ENCODE peak calls at places on chromosomes 5 and 9, in four cellular contexts. T is H1, M is HepG2, E is HCT116. Q is an unnamed sample.

GRCh38 chr5:100694100-100694499 is 158.9 kb downstream of the FAM174A start:
- DNase-seq in T (no peak), M (no peak), E (no peak), Q (no peak)

GRCh38 chr5:58871648-58872242 is 288.9 kb downstream of the RAB3C start:
- DNase-seq in T (no peak), M (peak), E (peak), Q (peak)

GRCh38 chr5:96297867-96298266 is 135.2 kb downstream of the PCSK1 start:
- DNase-seq in T (no peak), M (peak), E (no peak), Q (no peak)

GRCh38 chr5:140175367-140176027 is 509 bp downstream of the CYSTM1 start:
- DNase-seq in T (no peak), M (peak), E (no peak), Q (peak)

GRCh38 chr9:83066771-83067170 is 3.8 kb upstream of the RASEF start:
- DNase-seq in T (no peak), M (no peak), E (no peak), Q (no peak)

GRCh38 chr5:67013719-67014118 is 182.9 kb downstream of the CD180 start:
- DNase-seq in T (no peak), M (no peak), E (no peak), Q (no peak)

GRCh38 chr5:78587775-78588291 is 60.7 kb downstream of the LHFPL2 start:
- DNase-seq in T (no peak), M (no peak), E (no peak), Q (peak)

GRCh38 chr5:147780924-147781530 is 1.5 kb downstream of the JAKMIP2 start:
- DNase-seq in T (no peak), M (no peak), E (no peak), Q (no peak)

GRCh38 chr5:154437281-154437965 is 8.4 kb upstream of the SAP30L start:
- DNase-seq in T (no peak), M (no peak), E (no peak), Q (no peak)

GRCh38 chr9:126507318-126508109 is 106.2 kb upstream of the LMX1B start:
- DNase-seq in T (no peak), M (no peak), E (no peak), Q (no peak)

GRCh38 chr9:114497220-114497619 is 8.1 kb downstream of the WHRN start:
- DNase-seq in T (no peak), M (no peak), E (no peak), Q (no peak)

GRCh38 chr5:123098767-123099513 is 9.9 kb downstream of the PRDM6 start:
- DNase-seq in T (no peak), M (no peak), E (no peak), Q (peak)

GRCh38 chr9:124017929-124018730 is 6.6 kb downstream of the LHX2 start:
- DNase-seq in T (peak), M (no peak), E (no peak), Q (peak)

DNA sequence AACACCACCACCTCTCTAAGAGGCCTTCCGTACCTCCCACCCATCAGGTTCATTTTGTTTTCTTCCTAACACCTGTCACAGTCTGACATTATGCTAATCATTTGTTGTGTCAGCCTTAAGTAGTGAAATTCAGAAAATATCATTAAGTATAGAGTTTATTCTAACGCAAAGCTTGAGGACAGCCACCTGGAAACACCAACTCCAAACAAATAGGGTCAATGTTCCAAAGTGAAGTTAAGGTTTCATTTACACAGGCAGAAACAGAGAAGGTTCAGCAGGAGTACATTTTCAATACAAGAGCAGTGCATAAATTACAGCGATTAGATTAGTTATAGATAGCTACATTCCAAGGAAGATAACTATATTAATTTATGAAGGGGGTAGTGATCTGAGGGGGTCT is 1.3 kb upstream of the SMC5 start:
- DNase-seq in T (no peak), M (no peak), E (no peak), Q (no peak)
- TF ChIP-seq RAD21 in T (no peak), M (no peak), E (no peak), Q (no peak)

DNA sequence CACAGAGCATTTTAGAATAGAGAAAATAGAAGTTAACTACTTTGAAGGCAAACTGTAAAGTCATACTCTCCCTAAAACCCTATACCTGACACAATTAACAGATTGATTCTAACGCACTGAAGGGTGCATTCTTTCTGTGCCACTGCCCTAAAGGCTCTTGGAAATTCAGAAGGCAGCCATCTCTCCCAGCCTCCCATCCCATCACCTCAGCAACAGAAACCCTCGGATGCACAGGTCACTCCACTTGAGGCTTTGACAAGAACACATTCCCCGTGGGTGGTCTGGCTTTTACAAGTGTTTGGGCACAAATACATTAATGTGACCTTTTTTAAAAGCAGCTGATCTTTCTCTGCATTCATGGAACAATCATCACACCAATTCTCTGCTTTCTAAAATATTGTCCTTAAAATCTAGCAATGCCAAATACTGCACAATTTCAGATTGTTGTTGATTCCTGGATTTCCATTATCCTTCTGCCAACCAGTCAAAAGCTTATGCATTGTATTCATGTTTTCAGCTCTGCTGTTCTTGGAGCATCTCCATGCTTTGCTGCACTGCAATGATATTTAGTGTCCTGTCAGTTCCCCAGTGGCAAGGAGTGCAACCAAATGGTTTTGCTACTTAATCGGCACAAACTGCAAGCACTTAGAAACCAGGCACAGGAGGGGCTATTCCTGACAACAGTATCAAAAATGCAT is 175.6 kb downstream of the TMEM161B start:
- DNase-seq in T (no peak), M (no peak), E (no peak), Q (peak)
- TF ChIP-seq SIN3A in T (no peak), M (no peak), E (no peak), Q (no peak)

DNA sequence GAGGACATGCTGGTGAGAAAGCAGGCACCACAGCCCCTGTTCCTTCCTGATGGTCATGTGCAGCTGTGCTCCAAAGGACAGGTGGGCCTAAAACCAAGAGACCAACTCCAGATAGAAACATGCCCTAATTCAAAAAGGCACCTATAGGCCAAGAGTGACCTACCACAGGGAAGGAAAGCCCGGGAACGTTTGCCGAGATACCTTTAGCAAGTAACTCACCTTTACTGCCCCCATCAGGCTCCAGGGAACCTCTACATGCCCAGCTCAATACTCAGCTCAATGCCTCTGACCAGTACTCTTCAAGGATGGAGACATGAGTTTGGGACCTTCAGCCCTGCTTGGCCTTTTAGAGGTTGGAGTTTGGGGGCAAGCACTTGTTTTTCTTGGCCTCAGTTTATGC is 172.8 kb upstream of the FSTL4 start:
- DNase-seq in T (no peak), M (no peak), E (no peak), Q (no peak)
- TF ChIP-seq RAD21 in T (peak), M (no peak), E (no peak), Q (no peak)

GRCh38 chr9:70420267-70421019 is 6.0 kb upstream of the KLF9 start:
- DNase-seq in T (peak), M (peak), E (peak), Q (peak)
- TF ChIP-seq SIN3A in T (peak), M (peak), E (no peak), Q (peak)

DNA sequence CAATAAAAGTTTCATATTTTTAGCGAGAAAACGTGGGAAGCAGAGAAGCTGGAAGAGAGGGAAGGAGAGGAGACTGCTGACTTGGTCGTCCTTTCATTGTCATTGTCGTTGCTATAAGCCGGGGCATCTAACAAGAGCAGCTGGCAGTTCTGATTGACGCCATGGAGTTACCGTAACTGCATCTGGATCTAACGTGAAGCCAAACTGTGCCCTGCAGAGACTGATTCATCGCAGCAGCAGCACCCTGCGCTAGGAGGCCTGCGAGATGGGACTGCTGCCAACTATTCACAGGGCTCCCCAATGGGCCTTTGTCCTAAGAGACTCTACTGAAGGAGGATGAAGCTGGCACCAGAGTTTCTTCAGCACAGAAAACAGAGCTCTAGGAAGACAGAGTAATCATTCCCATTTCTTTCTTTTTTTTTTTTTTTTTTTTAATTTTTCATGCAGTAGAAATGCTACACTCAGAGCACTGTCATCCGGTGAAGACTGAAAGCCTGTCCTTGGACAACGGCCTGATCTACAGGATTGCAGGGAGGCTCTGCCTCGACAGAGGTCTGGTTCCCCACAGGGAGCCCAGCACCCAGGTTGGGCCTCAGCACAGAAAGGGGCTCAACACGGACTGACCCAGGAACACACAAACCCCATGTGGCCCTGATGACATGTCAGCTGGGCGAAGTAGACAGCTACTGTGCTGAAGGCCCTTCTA is 47.8 kb downstream of the RETREG1 start:
- DNase-seq in T (no peak), M (no peak), E (no peak), Q (peak)
- TF ChIP-seq RAD21 in T (no peak), M (no peak), E (no peak), Q (no peak)

GRCh38 chr9:18477719-18478118 is 3.8 kb downstream of the ADAMTSL1 start:
- DNase-seq in T (no peak), M (no peak), E (no peak), Q (no peak)

GRCh38 chr9:18479405-18479804 is 5.5 kb downstream of the ADAMTSL1 start:
- DNase-seq in T (no peak), M (no peak), E (no peak), Q (no peak)

GRCh38 chr9:18477121-18477705 is 3.3 kb downstream of the ADAMTSL1 start:
- DNase-seq in T (no peak), M (no peak), E (no peak), Q (no peak)

GRCh38 chr9:18480649-18481048 is 6.7 kb downstream of the ADAMTSL1 start:
- DNase-seq in T (no peak), M (no peak), E (no peak), Q (no peak)

GRCh38 chr9:18478517-18479361 is 4.8 kb downstream of the ADAMTSL1 start:
- DNase-seq in T (no peak), M (no peak), E (no peak), Q (no peak)
- TF ChIP-seq SIN3A in T (no peak), M (no peak), E (no peak), Q (peak)

DNA sequence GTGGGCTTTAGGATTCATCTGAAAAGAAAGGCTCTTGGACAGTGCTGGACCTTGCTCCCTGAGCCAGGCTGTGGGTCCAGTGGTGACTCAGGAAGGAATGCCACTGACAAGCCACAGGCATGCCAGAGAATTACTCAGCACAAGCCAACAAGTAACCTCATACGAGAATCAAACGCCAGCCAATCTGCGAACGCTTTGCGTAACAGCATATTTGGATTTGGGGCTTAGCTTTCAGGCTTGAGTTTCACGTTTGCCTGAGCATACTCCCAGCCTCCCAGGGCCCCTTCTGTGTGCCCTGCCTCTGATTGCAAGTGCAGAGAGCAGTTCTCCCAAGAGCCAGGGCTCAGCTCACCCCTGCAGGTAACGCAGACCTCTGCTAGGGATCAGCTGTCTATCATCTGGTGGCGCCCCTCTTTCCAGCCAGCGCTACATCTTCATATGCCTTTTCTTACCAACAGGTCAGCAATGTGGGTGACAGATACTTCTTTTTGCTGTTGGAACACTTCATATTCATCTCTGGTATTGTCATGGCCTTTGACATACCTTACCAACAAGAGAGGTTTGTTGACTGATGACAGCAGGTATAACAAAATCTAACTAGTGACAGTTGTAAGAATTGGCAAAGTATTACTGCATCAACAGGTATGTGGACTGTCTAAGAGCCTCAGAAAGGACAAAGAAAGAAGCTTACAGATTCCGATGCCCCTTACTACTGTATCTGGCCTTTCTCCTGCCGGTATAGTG is 30.1 kb upstream of the ZSWIM6 start:
- DNase-seq in T (no peak), M (peak), E (peak), Q (no peak)
- TF ChIP-seq RAD21 in T (no peak), M (no peak), E (no peak), Q (no peak)

GRCh38 chr9:118689280-118689679 is 680.0 kb downstream of the BRINP1 start:
- DNase-seq in T (no peak), M (no peak), E (no peak), Q (no peak)

GRCh38 chr9:118693645-118694044 is 675.6 kb downstream of the BRINP1 start:
- DNase-seq in T (no peak), M (no peak), E (no peak), Q (no peak)
- TF ChIP-seq SIN3A in T (no peak), M (no peak), E (no peak), Q (no peak)

DNA sequence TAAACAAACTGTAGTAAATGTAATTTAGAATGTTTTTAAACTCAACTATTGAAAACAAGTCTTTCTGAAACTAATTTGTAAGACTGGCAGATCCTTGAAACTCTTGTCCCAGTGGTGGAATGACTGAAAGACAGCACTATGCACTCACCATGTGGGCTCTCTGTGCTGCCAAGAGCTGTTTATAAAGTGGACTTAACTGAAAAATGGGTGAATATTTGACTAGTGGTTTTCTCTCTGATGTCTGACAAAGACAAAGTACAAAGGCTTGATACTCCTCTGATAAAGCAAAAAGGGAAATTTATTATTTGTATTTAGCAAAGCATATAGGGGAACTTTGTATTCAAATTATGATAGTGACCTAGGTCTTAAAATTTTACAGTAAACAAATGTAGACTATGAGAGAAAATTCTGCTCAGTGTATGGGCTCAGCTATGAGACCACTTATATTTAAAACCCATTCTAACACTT is 635.4 kb downstream of the NR2F1-AS1 start:
- DNase-seq in T (no peak), M (peak), E (no peak), Q (no peak)
- TF ChIP-seq RAD21 in T (no peak), M (no peak), E (no peak), Q (no peak)